ENCODE peak calls at places on chromosomes 12 and 14, in five cellular contexts. One of them, this sample, is unnamed.

GRCh38 chr14:98826618-98827017 is 445.4 kb downstream of the BCL11B start:
- DNase-seq in midbrain: no peak
- DNase-seq in EH: no peak
- DNase-seq in NAMALWA: no peak
- DNase-seq in CD4-positive, CD25-positive, alpha-beta regulatory T cell: no peak
- DNase-seq in this sample: no peak

GRCh38 chr12:80624986-80625530 is 82.4 kb upstream of the MYF6 start:
- DNase-seq in EH: peak
- DNase-seq in NAMALWA: no peak
- DNase-seq in midbrain: no peak
- DNase-seq in CD4-positive, CD25-positive, alpha-beta regulatory T cell: no peak
- DNase-seq in this sample: no peak

GRCh38 chr12:59087077-59087673 is 166.9 kb upstream of the LRIG3 start:
- DNase-seq in midbrain: no peak
- DNase-seq in CD4-positive, CD25-positive, alpha-beta regulatory T cell: no peak
- DNase-seq in EH: peak
- DNase-seq in NAMALWA: no peak
- DNase-seq in this sample: no peak

GRCh38 chr12:121748571-121749265 is 36.2 kb downstream of the TMEM120B start:
- DNase-seq in EH: peak
- DNase-seq in CD4-positive, CD25-positive, alpha-beta regulatory T cell: no peak
- DNase-seq in midbrain: no peak
- DNase-seq in NAMALWA: no peak
- DNase-seq in this sample: no peak

GRCh38 chr12:81492131-81492720 is 266.9 kb downstream of the PPFIA2 start:
- DNase-seq in CD4-positive, CD25-positive, alpha-beta regulatory T cell: no peak
- DNase-seq in EH: no peak
- DNase-seq in midbrain: no peak
- DNase-seq in NAMALWA: no peak
- DNase-seq in this sample: no peak

GRCh38 chr14:55502746-55503284 is 62.4 kb upstream of the TBPL2 start:
- DNase-seq in midbrain: no peak
- DNase-seq in EH: no peak
- DNase-seq in CD4-positive, CD25-positive, alpha-beta regulatory T cell: no peak
- DNase-seq in NAMALWA: no peak
- DNase-seq in this sample: no peak

GRCh38 chr14:37172024-37172869 is at the start of gene SLC25A21:
- DNase-seq in EH: peak
- DNase-seq in CD4-positive, CD25-positive, alpha-beta regulatory T cell: no peak
- DNase-seq in midbrain: peak
- DNase-seq in NAMALWA: no peak
- DNase-seq in this sample: peak

GRCh38 chr12:29168000-29168399 is 18.9 kb downstream of the FAR2 start:
- DNase-seq in midbrain: no peak
- DNase-seq in CD4-positive, CD25-positive, alpha-beta regulatory T cell: no peak
- DNase-seq in NAMALWA: no peak
- DNase-seq in EH: no peak
- DNase-seq in this sample: no peak

GRCh38 chr14:33800735-33801163 is 150.1 kb downstream of the EGLN3 start:
- DNase-seq in NAMALWA: no peak
- DNase-seq in CD4-positive, CD25-positive, alpha-beta regulatory T cell: no peak
- DNase-seq in EH: no peak
- DNase-seq in midbrain: no peak
- DNase-seq in this sample: no peak

GRCh38 chr14:92690171-92691011 is 58.0 kb downstream of the LGMN start:
- DNase-seq in NAMALWA: peak
- DNase-seq in CD4-positive, CD25-positive, alpha-beta regulatory T cell: no peak
- DNase-seq in EH: peak
- DNase-seq in midbrain: no peak
- DNase-seq in this sample: no peak

GRCh38 chr14:73474952-73475351 is 15.8 kb upstream of the RIOX1 start:
- DNase-seq in midbrain: no peak
- DNase-seq in NAMALWA: no peak
- DNase-seq in EH: no peak
- DNase-seq in CD4-positive, CD25-positive, alpha-beta regulatory T cell: no peak
- DNase-seq in this sample: no peak

GRCh38 chr14:83347874-83348273 is 1814.2 kb upstream of the SEL1L start:
- DNase-seq in midbrain: no peak
- DNase-seq in CD4-positive, CD25-positive, alpha-beta regulatory T cell: no peak
- DNase-seq in EH: no peak
- DNase-seq in NAMALWA: no peak
- DNase-seq in this sample: no peak

GRCh38 chr14:89221109-89221508 is 195.9 kb downstream of the FOXN3 start:
- DNase-seq in EH: peak
- DNase-seq in midbrain: no peak
- DNase-seq in NAMALWA: peak
- DNase-seq in CD4-positive, CD25-positive, alpha-beta regulatory T cell: peak
- DNase-seq in this sample: no peak

GRCh38 chr12:52925717-52926595 is 21.1 kb upstream of the KRT8 start:
- DNase-seq in NAMALWA: no peak
- DNase-seq in CD4-positive, CD25-positive, alpha-beta regulatory T cell: no peak
- DNase-seq in EH: no peak
- DNase-seq in midbrain: no peak
- DNase-seq in this sample: no peak

GRCh38 chr14:46571970-46572369 is 79.6 kb downstream of the RPL10L start:
- DNase-seq in midbrain: no peak
- DNase-seq in CD4-positive, CD25-positive, alpha-beta regulatory T cell: no peak
- DNase-seq in NAMALWA: no peak
- DNase-seq in EH: no peak
- DNase-seq in this sample: no peak

GRCh38 chr14:77184396-77185092 is 2.9 kb downstream of the TMEM63C start:
- DNase-seq in midbrain: no peak
- DNase-seq in NAMALWA: no peak
- DNase-seq in CD4-positive, CD25-positive, alpha-beta regulatory T cell: no peak
- DNase-seq in EH: no peak
- DNase-seq in this sample: no peak

GRCh38 chr12:12716151-12716844 is 870 bp upstream of the CDKN1B start:
- DNase-seq in NAMALWA: peak
- DNase-seq in midbrain: peak
- DNase-seq in EH: peak
- DNase-seq in CD4-positive, CD25-positive, alpha-beta regulatory T cell: peak
- DNase-seq in this sample: peak

GRCh38 chr12:19439059-19440018 is at the start of gene AEBP2:
- DNase-seq in NAMALWA: peak
- DNase-seq in EH: peak
- DNase-seq in CD4-positive, CD25-positive, alpha-beta regulatory T cell: peak
- DNase-seq in midbrain: peak
- DNase-seq in this sample: peak

GRCh38 chr14:80955434-80955939 is at the start of gene TSHR:
- DNase-seq in EH: peak
- DNase-seq in CD4-positive, CD25-positive, alpha-beta regulatory T cell: peak
- DNase-seq in midbrain: no peak
- DNase-seq in NAMALWA: no peak
- DNase-seq in this sample: no peak

GRCh38 chr12:18243238-18243637 is 18.1 kb upstream of the PIK3C2G start:
- DNase-seq in CD4-positive, CD25-positive, alpha-beta regulatory T cell: no peak
- DNase-seq in midbrain: no peak
- DNase-seq in EH: no peak
- DNase-seq in NAMALWA: no peak
- DNase-seq in this sample: no peak

GRCh38 chr12:43805149-43805856 is 814 bp downstream of the TWF1 start:
- DNase-seq in NAMALWA: peak
- DNase-seq in EH: no peak
- DNase-seq in midbrain: no peak
- DNase-seq in CD4-positive, CD25-positive, alpha-beta regulatory T cell: peak
- DNase-seq in this sample: peak

GRCh38 chr12:124667671-124668337 is 100.4 kb upstream of the NCOR2 start:
- DNase-seq in EH: no peak
- DNase-seq in CD4-positive, CD25-positive, alpha-beta regulatory T cell: no peak
- DNase-seq in NAMALWA: no peak
- DNase-seq in midbrain: no peak
- DNase-seq in this sample: no peak

GRCh38 chr12:124369055-124369900 is 74.4 kb downstream of the RFLNA start:
- DNase-seq in NAMALWA: no peak
- DNase-seq in midbrain: peak
- DNase-seq in EH: peak
- DNase-seq in CD4-positive, CD25-positive, alpha-beta regulatory T cell: no peak
- DNase-seq in this sample: peak

GRCh38 chr14:100261621-100262020 is 22.7 kb downstream of the YY1 start:
- DNase-seq in CD4-positive, CD25-positive, alpha-beta regulatory T cell: no peak
- DNase-seq in midbrain: no peak
- DNase-seq in NAMALWA: no peak
- DNase-seq in EH: no peak
- DNase-seq in this sample: no peak

GRCh38 chr14:44963775-44964380 is 1.9 kb downstream of the TOGARAM1 start:
- DNase-seq in CD4-positive, CD25-positive, alpha-beta regulatory T cell: no peak
- DNase-seq in EH: peak
- DNase-seq in NAMALWA: peak
- DNase-seq in midbrain: peak
- DNase-seq in this sample: peak

GRCh38 chr12:121996945-121997612 is 24.6 kb upstream of the BCL7A start:
- DNase-seq in EH: peak
- DNase-seq in CD4-positive, CD25-positive, alpha-beta regulatory T cell: no peak
- DNase-seq in NAMALWA: peak
- DNase-seq in midbrain: no peak
- DNase-seq in this sample: no peak

GRCh38 chr12:11954181-11954580 is 116.6 kb upstream of the BCL2L14 start:
- DNase-seq in midbrain: no peak
- DNase-seq in NAMALWA: no peak
- DNase-seq in CD4-positive, CD25-positive, alpha-beta regulatory T cell: no peak
- DNase-seq in EH: no peak
- DNase-seq in this sample: no peak

GRCh38 chr12:110782068-110782467 is 39.4 kb upstream of the PPP1CC start:
- DNase-seq in midbrain: no peak
- DNase-seq in NAMALWA: no peak
- DNase-seq in CD4-positive, CD25-positive, alpha-beta regulatory T cell: no peak
- DNase-seq in EH: no peak
- DNase-seq in this sample: no peak

GRCh38 chr12:9992296-9992695 is 6.6 kb downstream of the CLEC1B start:
- DNase-seq in midbrain: no peak
- DNase-seq in CD4-positive, CD25-positive, alpha-beta regulatory T cell: no peak
- DNase-seq in NAMALWA: peak
- DNase-seq in EH: no peak
- DNase-seq in this sample: peak

GRCh38 chr14:65703996-65704395 is 291.5 kb downstream of the FUT8 start:
- DNase-seq in midbrain: no peak
- DNase-seq in EH: peak
- DNase-seq in CD4-positive, CD25-positive, alpha-beta regulatory T cell: no peak
- DNase-seq in NAMALWA: no peak
- DNase-seq in this sample: no peak

GRCh38 chr12:10562306-10562933 is 51.0 kb downstream of the MAGOHB start:
- DNase-seq in NAMALWA: peak
- DNase-seq in midbrain: peak
- DNase-seq in CD4-positive, CD25-positive, alpha-beta regulatory T cell: peak
- DNase-seq in EH: peak
- DNase-seq in this sample: peak

GRCh38 chr12:131033886-131034482 is 80.3 kb downstream of the ADGRD1 start:
- DNase-seq in NAMALWA: no peak
- DNase-seq in CD4-positive, CD25-positive, alpha-beta regulatory T cell: no peak
- DNase-seq in EH: no peak
- DNase-seq in midbrain: no peak
- DNase-seq in this sample: no peak

GRCh38 chr14:22577334-22577908 is 11.6 kb downstream of the DAD1 start:
- DNase-seq in midbrain: no peak
- DNase-seq in NAMALWA: no peak
- DNase-seq in EH: no peak
- DNase-seq in CD4-positive, CD25-positive, alpha-beta regulatory T cell: no peak
- DNase-seq in this sample: no peak

GRCh38 chr12:64029013-64029857 is 184.7 kb downstream of the SRGAP1 start:
- DNase-seq in midbrain: no peak
- DNase-seq in EH: peak
- DNase-seq in CD4-positive, CD25-positive, alpha-beta regulatory T cell: no peak
- DNase-seq in NAMALWA: no peak
- DNase-seq in this sample: no peak